ENCODE peak calls at places on chromosome 13, in four cellular contexts. One of them, this sample, is unnamed.

GRCh38 chr13:75931116-75931515 is 295.0 kb downstream of the LMO7 start:
- DNase-seq in HFFc6: peak
- DNase-seq in MV-4-11: no peak
- DNase-seq in activated CD4-positive, alpha-beta T cell treated with anti-CD3 and anti-CD28 coated beads for 24 hours: no peak
- DNase-seq in this sample: no peak

GRCh38 chr13:31050486-31051400 is 111.0 kb downstream of the HSPH1 start:
- DNase-seq in HFFc6: peak
- DNase-seq in MV-4-11: peak
- DNase-seq in activated CD4-positive, alpha-beta T cell treated with anti-CD3 and anti-CD28 coated beads for 24 hours: no peak
- DNase-seq in this sample: no peak

GRCh38 chr13:98476538-98476966 is 100.4 kb downstream of the STK24 start:
- DNase-seq in HFFc6: peak
- DNase-seq in MV-4-11: peak
- DNase-seq in activated CD4-positive, alpha-beta T cell treated with anti-CD3 and anti-CD28 coated beads for 24 hours: peak
- DNase-seq in this sample: peak

GRCh38 chr13:34719060-34719875 is 222.8 kb upstream of the NBEA start:
- DNase-seq in HFFc6: no peak
- DNase-seq in MV-4-11: no peak
- DNase-seq in activated CD4-positive, alpha-beta T cell treated with anti-CD3 and anti-CD28 coated beads for 24 hours: no peak
- DNase-seq in this sample: no peak

GRCh38 chr13:108226184-108226583 is 8.0 kb downstream of the ABHD13 start:
- DNase-seq in HFFc6: no peak
- DNase-seq in MV-4-11: no peak
- DNase-seq in activated CD4-positive, alpha-beta T cell treated with anti-CD3 and anti-CD28 coated beads for 24 hours: no peak
- DNase-seq in this sample: no peak

GRCh38 chr13:28475916-28476725 is 18.8 kb downstream of the FLT1 start:
- DNase-seq in HFFc6: peak
- DNase-seq in MV-4-11: peak
- DNase-seq in activated CD4-positive, alpha-beta T cell treated with anti-CD3 and anti-CD28 coated beads for 24 hours: no peak
- DNase-seq in this sample: no peak

GRCh38 chr13:36090592-36090991 is 40.6 kb downstream of the DCLK1 start:
- DNase-seq in HFFc6: no peak
- DNase-seq in MV-4-11: no peak
- DNase-seq in activated CD4-positive, alpha-beta T cell treated with anti-CD3 and anti-CD28 coated beads for 24 hours: no peak
- DNase-seq in this sample: no peak

GRCh38 chr13:59641758-59642157 is 522.0 kb downstream of the DIAPH3 start:
- DNase-seq in HFFc6: no peak
- DNase-seq in MV-4-11: no peak
- DNase-seq in activated CD4-positive, alpha-beta T cell treated with anti-CD3 and anti-CD28 coated beads for 24 hours: no peak
- DNase-seq in this sample: no peak

GRCh38 chr13:35342440-35342839 is 134.0 kb downstream of the MAB21L1 start:
- DNase-seq in HFFc6: no peak
- DNase-seq in MV-4-11: no peak
- DNase-seq in activated CD4-positive, alpha-beta T cell treated with anti-CD3 and anti-CD28 coated beads for 24 hours: no peak
- DNase-seq in this sample: no peak

GRCh38 chr13:92734068-92734467 is 492.5 kb upstream of the GPC6 start:
- DNase-seq in HFFc6: no peak
- DNase-seq in MV-4-11: no peak
- DNase-seq in activated CD4-positive, alpha-beta T cell treated with anti-CD3 and anti-CD28 coated beads for 24 hours: no peak
- DNase-seq in this sample: no peak

GRCh38 chr13:100059827-100060226 is 29.1 kb upstream of the PCCA start:
- DNase-seq in HFFc6: no peak
- DNase-seq in MV-4-11: no peak
- DNase-seq in activated CD4-positive, alpha-beta T cell treated with anti-CD3 and anti-CD28 coated beads for 24 hours: no peak
- DNase-seq in this sample: no peak

GRCh38 chr13:95484052-95484451 is 68.5 kb upstream of the CLDN10 start:
- DNase-seq in HFFc6: no peak
- DNase-seq in MV-4-11: no peak
- DNase-seq in activated CD4-positive, alpha-beta T cell treated with anti-CD3 and anti-CD28 coated beads for 24 hours: no peak
- DNase-seq in this sample: no peak

GRCh38 chr13:99610702-99611289 is 109.5 kb downstream of the TM9SF2 start:
- DNase-seq in HFFc6: no peak
- DNase-seq in MV-4-11: no peak
- DNase-seq in activated CD4-positive, alpha-beta T cell treated with anti-CD3 and anti-CD28 coated beads for 24 hours: no peak
- DNase-seq in this sample: no peak

GRCh38 chr13:94988654-94989053 is 276.3 kb upstream of the SOX21 start:
- DNase-seq in HFFc6: no peak
- DNase-seq in MV-4-11: no peak
- DNase-seq in activated CD4-positive, alpha-beta T cell treated with anti-CD3 and anti-CD28 coated beads for 24 hours: no peak
- DNase-seq in this sample: no peak

GRCh38 chr13:103517066-103517767 is 451.0 kb upstream of the SLC10A2 start:
- DNase-seq in HFFc6: no peak
- DNase-seq in MV-4-11: no peak
- DNase-seq in activated CD4-positive, alpha-beta T cell treated with anti-CD3 and anti-CD28 coated beads for 24 hours: no peak
- DNase-seq in this sample: no peak

GRCh38 chr13:98482476-98483444 is 94.1 kb downstream of the STK24 start:
- DNase-seq in HFFc6: no peak
- DNase-seq in MV-4-11: peak
- DNase-seq in activated CD4-positive, alpha-beta T cell treated with anti-CD3 and anti-CD28 coated beads for 24 hours: no peak
- DNase-seq in this sample: no peak

GRCh38 chr13:109762791-109763190 is 23.6 kb downstream of the IRS2 start:
- DNase-seq in HFFc6: no peak
- DNase-seq in MV-4-11: no peak
- DNase-seq in activated CD4-positive, alpha-beta T cell treated with anti-CD3 and anti-CD28 coated beads for 24 hours: no peak
- DNase-seq in this sample: no peak

GRCh38 chr13:112807653-112808376 is 118.0 kb downstream of the ATP11A start:
- DNase-seq in HFFc6: no peak
- DNase-seq in MV-4-11: no peak
- DNase-seq in activated CD4-positive, alpha-beta T cell treated with anti-CD3 and anti-CD28 coated beads for 24 hours: no peak
- DNase-seq in this sample: no peak

GRCh38 chr13:111589321-111589720 is 268.9 kb downstream of the TEX29 start:
- DNase-seq in HFFc6: no peak
- DNase-seq in MV-4-11: no peak
- DNase-seq in activated CD4-positive, alpha-beta T cell treated with anti-CD3 and anti-CD28 coated beads for 24 hours: no peak
- DNase-seq in this sample: no peak

GRCh38 chr13:113632706-113633484 is 25.1 kb downstream of the ATP4B start:
- DNase-seq in HFFc6: no peak
- DNase-seq in MV-4-11: no peak
- DNase-seq in activated CD4-positive, alpha-beta T cell treated with anti-CD3 and anti-CD28 coated beads for 24 hours: no peak
- DNase-seq in this sample: no peak

GRCh38 chr13:98252931-98253470 is 75.9 kb upstream of the RNF113B start:
- DNase-seq in HFFc6: peak
- DNase-seq in MV-4-11: no peak
- DNase-seq in activated CD4-positive, alpha-beta T cell treated with anti-CD3 and anti-CD28 coated beads for 24 hours: no peak
- DNase-seq in this sample: no peak

GRCh38 chr13:45372189-45373115 is 31.5 kb upstream of the TPT1 start:
- DNase-seq in HFFc6: no peak
- DNase-seq in MV-4-11: peak
- DNase-seq in activated CD4-positive, alpha-beta T cell treated with anti-CD3 and anti-CD28 coated beads for 24 hours: no peak
- DNase-seq in this sample: no peak

GRCh38 chr13:60679928-60680693 is 283.1 kb downstream of the TDRD3 start:
- DNase-seq in HFFc6: no peak
- DNase-seq in MV-4-11: no peak
- DNase-seq in activated CD4-positive, alpha-beta T cell treated with anti-CD3 and anti-CD28 coated beads for 24 hours: no peak
- DNase-seq in this sample: no peak

GRCh38 chr13:26837997-26838396 is 77.4 kb upstream of the GPR12 start:
- DNase-seq in HFFc6: no peak
- DNase-seq in MV-4-11: no peak
- DNase-seq in activated CD4-positive, alpha-beta T cell treated with anti-CD3 and anti-CD28 coated beads for 24 hours: no peak
- DNase-seq in this sample: no peak

GRCh38 chr13:33153421-33154381 is 131.9 kb downstream of the STARD13 start:
- DNase-seq in HFFc6: peak
- DNase-seq in MV-4-11: no peak
- DNase-seq in activated CD4-positive, alpha-beta T cell treated with anti-CD3 and anti-CD28 coated beads for 24 hours: no peak
- DNase-seq in this sample: no peak

GRCh38 chr13:107360010-107360409 is 792.1 kb upstream of the ARGLU1 start:
- DNase-seq in HFFc6: no peak
- DNase-seq in MV-4-11: no peak
- DNase-seq in activated CD4-positive, alpha-beta T cell treated with anti-CD3 and anti-CD28 coated beads for 24 hours: no peak
- DNase-seq in this sample: no peak

GRCh38 chr13:98089246-98089645 is 53.6 kb upstream of the FARP1 start:
- DNase-seq in HFFc6: peak
- DNase-seq in MV-4-11: no peak
- DNase-seq in activated CD4-positive, alpha-beta T cell treated with anti-CD3 and anti-CD28 coated beads for 24 hours: no peak
- DNase-seq in this sample: no peak

This sample was measured in GF-D8.